ENCODE peak calls at places on chromosomes 6 and 20, in four cellular contexts. X, B, C and H are unnamed samples.

GRCh38 chr6:30885481-30885998 is 1.2 kb downstream of the DDR1 start:
- DNase-seq in X (no peak), B (peak; percentile 38), C (no peak), H (no peak)

GRCh38 chr6:134999107-134999506 is 49.2 kb upstream of the ALDH8A1 start:
- DNase-seq in X (no peak), B (no peak), C (no peak), H (no peak)

GRCh38 chr6:41503841-41504525 is 42.2 kb upstream of the FOXP4 start:
- DNase-seq in X (no peak), B (peak; percentile 48), C (peak; percentile 16), H (no peak)

GRCh38 chr6:501891-502601 is 110.5 kb downstream of the IRF4 start:
- DNase-seq in X (no peak), B (no peak), C (peak; percentile 62), H (no peak)

GRCh38 chr6:89492025-89492640 is 59.2 kb downstream of the ANKRD6 start:
- DNase-seq in X (no peak), B (no peak), C (no peak), H (no peak)

GRCh38 chr20:50488236-50488806 is 21.9 kb upstream of the PTPN1 start:
- DNase-seq in X (no peak), B (no peak), C (no peak), H (no peak)

GRCh38 chr6:119327810-119328209 is 21.8 kb downstream of the MAN1A1 start:
- DNase-seq in X (no peak), B (no peak), C (no peak), H (no peak)

GRCh38 chr6:49849121-49849907 is 17.0 kb downstream of the CRISP1 start:
- DNase-seq in X (no peak), B (peak; percentile 35), C (no peak), H (no peak)

GRCh38 chr6:22829070-22829469 is 259.7 kb downstream of the HDGFL1 start:
- DNase-seq in X (no peak), B (no peak), C (no peak), H (no peak)

GRCh38 chr6:47631248-47632196 is 66.9 kb upstream of the ADGRF4 start:
- DNase-seq in X (no peak), B (peak; percentile 76), C (no peak), H (no peak)

GRCh38 chr20:44001667-44002596 is 87.3 kb downstream of the TOX2 start:
- DNase-seq in X (no peak), B (no peak), C (no peak), H (peak; percentile 44)

GRCh38 chr6:52887912-52888535 is 21.5 kb downstream of the GSTA3 start:
- DNase-seq in X (no peak), B (no peak), C (no peak), H (no peak)

GRCh38 chr6:18260448-18261106 is 3.8 kb downstream of the DEK start:
- DNase-seq in X (peak; percentile 62), B (peak; percentile 51), C (no peak), H (no peak)

GRCh38 chr20:61253640-61254511 is 1.8 kb downstream of the CDH4 start:
- DNase-seq in X (no peak), B (no peak), C (no peak), H (no peak)

GRCh38 chr20:31967830-31968249 is at the start of gene XKR7:
- DNase-seq in X (no peak), B (peak; percentile 69), C (no peak), H (no peak)

GRCh38 chr6:52904562-52905279 is 4.8 kb downstream of the GSTA3 start:
- DNase-seq in X (no peak), B (no peak), C (no peak), H (no peak)

GRCh38 chr20:50295762-50296449 is 105.3 kb downstream of the CEBPB start:
- DNase-seq in X (peak; percentile 62), B (no peak), C (no peak), H (no peak)

GRCh38 chr6:154257074-154257473 is 99.5 kb downstream of the IPCEF1 start:
- DNase-seq in X (no peak), B (no peak), C (no peak), H (no peak)

GRCh38 chr20:52438326-52438963 is 246.9 kb upstream of the ZFP64 start:
- DNase-seq in X (no peak), B (no peak), C (no peak), H (no peak)

GRCh38 chr20:60050193-60050960 is 92.2 kb downstream of the CDH26 start:
- DNase-seq in X (no peak), B (no peak), C (no peak), H (peak; percentile 30)

GRCh38 chr6:170284126-170284773 is 6.6 kb downstream of the DLL1 start:
- DNase-seq in X (peak; percentile 26), B (no peak), C (no peak), H (no peak)

GRCh38 chr6:13428528-13429405 is 58.6 kb downstream of the GFOD1 start:
- DNase-seq in X (no peak), B (no peak), C (no peak), H (no peak)

GRCh38 chr20:558117-558516 is 14.5 kb upstream of the CSNK2A1 start:
- DNase-seq in X (no peak), B (no peak), C (no peak), H (no peak)